ENCODE peak calls at places on chromosome 19, in six cellular contexts. One of them, this sample, is unnamed.

GRCh38 chr19:19057720-19058119 is 6.1 kb upstream of the SLC25A42 start:
- DNase-seq in adrenal gland: no peak
- DNase-seq in HCT116: no peak
- DNase-seq in IMR-90: no peak
- DNase-seq in sigmoid colon: no peak
- DNase-seq in vagina: no peak
- DNase-seq in this sample: no peak

GRCh38 chr19:3687774-3688706 is 12.2 kb downstream of the PIP5K1C start:
- DNase-seq in adrenal gland: no peak
- DNase-seq in vagina: no peak
- DNase-seq in IMR-90: no peak
- DNase-seq in HCT116: no peak
- DNase-seq in sigmoid colon: no peak
- DNase-seq in this sample: no peak

GRCh38 chr19:28898279-28898678 is 314.7 kb downstream of the UQCRFS1 start:
- DNase-seq in vagina: no peak
- DNase-seq in adrenal gland: no peak
- DNase-seq in IMR-90: peak; percentile 43
- DNase-seq in HCT116: no peak
- DNase-seq in sigmoid colon: no peak
- DNase-seq in this sample: no peak

GRCh38 chr19:1616875-1617274 is 11.6 kb upstream of the UQCR11 start:
- DNase-seq in HCT116: no peak
- DNase-seq in vagina: no peak
- DNase-seq in sigmoid colon: no peak
- DNase-seq in IMR-90: no peak
- DNase-seq in adrenal gland: no peak
- DNase-seq in this sample: no peak

GRCh38 chr19:2810141-2811091 is 9.3 kb upstream of the ZNF554 start:
- DNase-seq in vagina: no peak
- DNase-seq in sigmoid colon: no peak
- DNase-seq in HCT116: no peak
- DNase-seq in IMR-90: no peak
- DNase-seq in adrenal gland: no peak
- DNase-seq in this sample: no peak

GRCh38 chr19:47231215-47232054 is 436 bp upstream of the BBC3 start:
- DNase-seq in vagina: peak; percentile 93
- DNase-seq in adrenal gland: peak; percentile 90
- DNase-seq in HCT116: no peak
- DNase-seq in IMR-90: peak; percentile 90
- DNase-seq in sigmoid colon: peak; percentile 95
- DNase-seq in this sample: no peak

GRCh38 chr19:5718579-5719273 is 1.2 kb downstream of the LONP1 start:
- DNase-seq in HCT116: peak; percentile 50
- DNase-seq in sigmoid colon: no peak
- DNase-seq in adrenal gland: peak; percentile 88
- DNase-seq in IMR-90: peak; percentile 91
- DNase-seq in vagina: no peak
- DNase-seq in this sample: no peak

GRCh38 chr19:52453324-52454094 is at the start of gene ZNF578:
- DNase-seq in IMR-90: peak; percentile 84
- DNase-seq in adrenal gland: peak; percentile 66
- DNase-seq in sigmoid colon: peak; percentile 85
- DNase-seq in HCT116: no peak
- DNase-seq in vagina: no peak
- DNase-seq in this sample: no peak

GRCh38 chr19:15684828-15685227 is 11.9 kb downstream of the CYP4F12 start:
- DNase-seq in vagina: peak; percentile 32
- DNase-seq in HCT116: no peak
- DNase-seq in sigmoid colon: no peak
- DNase-seq in adrenal gland: no peak
- DNase-seq in IMR-90: no peak
- DNase-seq in this sample: no peak

GRCh38 chr19:1942078-1942933 is 1.3 kb downstream of the CSNK1G2 start:
- DNase-seq in sigmoid colon: peak; percentile 88
- DNase-seq in vagina: peak; percentile 90
- DNase-seq in adrenal gland: peak; percentile 86
- DNase-seq in IMR-90: peak; percentile 67
- DNase-seq in HCT116: no peak
- DNase-seq in this sample: peak; percentile 86

GRCh38 chr19:47228937-47229673 is 1.9 kb downstream of the BBC3 start:
- DNase-seq in sigmoid colon: peak; percentile 67
- DNase-seq in HCT116: no peak
- DNase-seq in vagina: no peak
- DNase-seq in IMR-90: peak; percentile 61
- DNase-seq in adrenal gland: no peak
- DNase-seq in this sample: no peak

GRCh38 chr19:16394111-16394510 is 69.5 kb downstream of the KLF2 start:
- DNase-seq in HCT116: no peak
- DNase-seq in vagina: no peak
- DNase-seq in IMR-90: no peak
- DNase-seq in sigmoid colon: no peak
- DNase-seq in adrenal gland: no peak
- DNase-seq in this sample: no peak

GRCh38 chr19:29376855-29377354 is 148.9 kb upstream of the VSTM2B start:
- DNase-seq in sigmoid colon: no peak
- DNase-seq in IMR-90: no peak
- DNase-seq in adrenal gland: no peak
- DNase-seq in vagina: peak; percentile 54
- DNase-seq in HCT116: no peak
- DNase-seq in this sample: no peak

GRCh38 chr19:49114630-49115363 is 627 bp downstream of the LIN7B start:
- DNase-seq in HCT116: no peak
- DNase-seq in vagina: no peak
- DNase-seq in IMR-90: peak; percentile 33
- DNase-seq in sigmoid colon: peak; percentile 83
- DNase-seq in adrenal gland: peak; percentile 63
- DNase-seq in this sample: no peak

GRCh38 chr19:49940482-49940791 is 11.1 kb upstream of the NUP62 start:
- DNase-seq in vagina: no peak
- DNase-seq in sigmoid colon: no peak
- DNase-seq in adrenal gland: no peak
- DNase-seq in HCT116: no peak
- DNase-seq in IMR-90: no peak
- DNase-seq in this sample: no peak

GRCh38 chr19:52397310-52398090 is at the start of gene ZNF528:
- DNase-seq in vagina: peak; percentile 92
- DNase-seq in adrenal gland: peak; percentile 98
- DNase-seq in IMR-90: peak; percentile 92
- DNase-seq in sigmoid colon: peak; percentile 97
- DNase-seq in HCT116: no peak
- DNase-seq in this sample: peak; percentile 95

GRCh38 chr19:33621811-33622504 is at the start of gene CHST8:
- DNase-seq in IMR-90: no peak
- DNase-seq in sigmoid colon: no peak
- DNase-seq in HCT116: no peak
- DNase-seq in vagina: no peak
- DNase-seq in adrenal gland: peak; percentile 4
- DNase-seq in this sample: no peak

GRCh38 chr19:37583340-37583739 is 11.3 kb downstream of the ZNF571 start:
- DNase-seq in vagina: no peak
- DNase-seq in adrenal gland: no peak
- DNase-seq in sigmoid colon: no peak
- DNase-seq in HCT116: no peak
- DNase-seq in IMR-90: no peak
- DNase-seq in this sample: no peak

GRCh38 chr19:8158411-8159074 is 9.2 kb upstream of the FBN3 start:
- DNase-seq in vagina: no peak
- DNase-seq in sigmoid colon: peak; percentile 74
- DNase-seq in adrenal gland: peak; percentile 69
- DNase-seq in IMR-90: peak; percentile 79
- DNase-seq in HCT116: peak; percentile 79
- DNase-seq in this sample: peak; percentile 71

GRCh38 chr19:2097330-2098327 is 914 bp downstream of the IZUMO4 start:
- DNase-seq in vagina: no peak
- DNase-seq in IMR-90: no peak
- DNase-seq in HCT116: no peak
- DNase-seq in sigmoid colon: peak; percentile 80
- DNase-seq in adrenal gland: no peak
- DNase-seq in this sample: no peak

GRCh38 chr19:2251577-2252480 is 2.7 kb downstream of the AMH start:
- DNase-seq in adrenal gland: no peak
- DNase-seq in sigmoid colon: no peak
- DNase-seq in HCT116: no peak
- DNase-seq in vagina: no peak
- DNase-seq in IMR-90: no peak
- DNase-seq in this sample: no peak

GRCh38 chr19:7766535-7766934 is 3.5 kb downstream of the CLEC4M start:
- DNase-seq in vagina: no peak
- DNase-seq in IMR-90: no peak
- DNase-seq in adrenal gland: no peak
- DNase-seq in sigmoid colon: peak; percentile 50
- DNase-seq in HCT116: no peak
- DNase-seq in this sample: no peak

GRCh38 chr19:50427997-50428425 is 4.7 kb upstream of the MYBPC2 start:
- DNase-seq in sigmoid colon: peak; percentile 94
- DNase-seq in HCT116: no peak
- DNase-seq in adrenal gland: peak; percentile 86
- DNase-seq in IMR-90: peak; percentile 69
- DNase-seq in vagina: peak; percentile 93
- DNase-seq in this sample: no peak

GRCh38 chr19:39444598-39445257 is 654 bp upstream of the SUPT5H start:
- DNase-seq in vagina: no peak
- DNase-seq in HCT116: no peak
- DNase-seq in IMR-90: no peak
- DNase-seq in sigmoid colon: no peak
- DNase-seq in adrenal gland: peak; percentile 35
- DNase-seq in this sample: no peak

GRCh38 chr19:31128291-31128690 is 220.9 kb downstream of the TSHZ3 start:
- DNase-seq in HCT116: no peak
- DNase-seq in IMR-90: no peak
- DNase-seq in adrenal gland: no peak
- DNase-seq in sigmoid colon: no peak
- DNase-seq in vagina: no peak
- DNase-seq in this sample: no peak

GRCh38 chr19:42831221-42832019 is 48.1 kb downstream of the PSG1 start:
- DNase-seq in sigmoid colon: no peak
- DNase-seq in adrenal gland: no peak
- DNase-seq in IMR-90: no peak
- DNase-seq in HCT116: peak; percentile 28
- DNase-seq in vagina: no peak
- DNase-seq in this sample: no peak

GRCh38 chr19:55113570-55114039 is 3.8 kb downstream of the PPP1R12C start:
- DNase-seq in sigmoid colon: peak; percentile 99
- DNase-seq in IMR-90: peak; percentile 92
- DNase-seq in adrenal gland: peak; percentile 75
- DNase-seq in HCT116: no peak
- DNase-seq in vagina: peak; percentile 96
- DNase-seq in this sample: peak; percentile 88
- TF ChIP-seq POLR2A in sigmoid colon: peak; percentile 13
- TF ChIP-seq POLR2A in IMR-90: peak; percentile 32
- TF ChIP-seq POLR2A in adrenal gland: no peak
- TF ChIP-seq POLR2A in HCT116: no peak
- TF ChIP-seq POLR2A in vagina: no peak
- TF ChIP-seq POLR2A in this sample: no peak

GRCh38 chr19:9914315-9915207 is 21.8 kb downstream of the OLFM2 start:
- DNase-seq in adrenal gland: peak; percentile 87
- DNase-seq in vagina: no peak
- DNase-seq in IMR-90: peak; percentile 77
- DNase-seq in HCT116: peak; percentile 53
- DNase-seq in sigmoid colon: peak; percentile 71
- DNase-seq in this sample: peak; percentile 92
- TF ChIP-seq POLR2A in adrenal gland: peak; percentile 19
- TF ChIP-seq POLR2A in vagina: no peak
- TF ChIP-seq POLR2A in IMR-90: no peak
- TF ChIP-seq POLR2A in HCT116: no peak
- TF ChIP-seq POLR2A in sigmoid colon: no peak
- TF ChIP-seq POLR2A in this sample: no peak

GRCh38 chr19:55005684-55006488 is 32.2 kb downstream of the GP6 start:
- DNase-seq in sigmoid colon: no peak
- DNase-seq in adrenal gland: peak; percentile 14
- DNase-seq in IMR-90: no peak
- DNase-seq in HCT116: peak; percentile 98
- DNase-seq in vagina: no peak
- DNase-seq in this sample: peak; percentile 60
- TF ChIP-seq POLR2A in sigmoid colon: no peak
- TF ChIP-seq POLR2A in adrenal gland: no peak
- TF ChIP-seq POLR2A in IMR-90: no peak
- TF ChIP-seq POLR2A in HCT116: peak; percentile 97
- TF ChIP-seq POLR2A in vagina: no peak
- TF ChIP-seq POLR2A in this sample: no peak

GRCh38 chr19:41327076-41327475 is 17.1 kb downstream of the CCDC97 start:
- DNase-seq in vagina: no peak
- DNase-seq in HCT116: no peak
- DNase-seq in sigmoid colon: no peak
- DNase-seq in IMR-90: no peak
- DNase-seq in adrenal gland: no peak
- DNase-seq in this sample: no peak

GRCh38 chr19:41328818-41329220 is 18.8 kb downstream of the CCDC97 start:
- DNase-seq in vagina: no peak
- DNase-seq in sigmoid colon: no peak
- DNase-seq in IMR-90: no peak
- DNase-seq in adrenal gland: no peak
- DNase-seq in HCT116: no peak
- DNase-seq in this sample: no peak

GRCh38 chr19:41328157-41328817 is 18.3 kb downstream of the CCDC97 start:
- DNase-seq in vagina: no peak
- DNase-seq in sigmoid colon: no peak
- DNase-seq in HCT116: no peak
- DNase-seq in adrenal gland: no peak
- DNase-seq in IMR-90: peak; percentile 71
- DNase-seq in this sample: no peak

GRCh38 chr19:41325947-41326706 is 16.2 kb downstream of the CCDC97 start:
- DNase-seq in HCT116: no peak
- DNase-seq in sigmoid colon: no peak
- DNase-seq in adrenal gland: no peak
- DNase-seq in IMR-90: peak; percentile 80
- DNase-seq in vagina: no peak
- DNase-seq in this sample: no peak

GRCh38 chr19:41327499-41328156 is 17.7 kb downstream of the CCDC97 start:
- DNase-seq in HCT116: no peak
- DNase-seq in vagina: no peak
- DNase-seq in adrenal gland: peak; percentile 62
- DNase-seq in IMR-90: peak; percentile 49
- DNase-seq in sigmoid colon: no peak
- DNase-seq in this sample: peak; percentile 96
- TF ChIP-seq POLR2A in HCT116: no peak
- TF ChIP-seq POLR2A in vagina: no peak
- TF ChIP-seq POLR2A in adrenal gland: no peak
- TF ChIP-seq POLR2A in IMR-90: peak; percentile 47
- TF ChIP-seq POLR2A in sigmoid colon: no peak
- TF ChIP-seq POLR2A in this sample: no peak